ENCODE peak calls at places on chromosomes 13 and 19, in five cellular contexts. C is H1, K is HepG2, A is body of pancreas, L is left ventricle myocardium inferior. E is an unnamed sample.

GRCh38 chr13:102729560-102730275 is 34.9 kb upstream of the METTL21C start:
- DNase-seq in C (no peak), K (no peak), A (no peak), L (no peak), E (no peak)

GRCh38 chr19:12838893-12839656 is 760 bp downstream of the MAST1 start:
- DNase-seq in C (no peak), K (no peak), A (no peak), L (no peak), E (no peak)

GRCh38 chr19:7595466-7596133 is at the start of gene CAMSAP3:
- DNase-seq in C (peak; percentile 31), K (peak; percentile 64), A (peak; percentile 61), L (no peak), E (no peak)

GRCh38 chr13:49821216-49821820 is 28.8 kb upstream of the KPNA3 start:
- DNase-seq in C (no peak), K (no peak), A (no peak), L (no peak), E (no peak)

GRCh38 chr19:46232938-46233621 is 3.5 kb downstream of the IGFL1 start:
- DNase-seq in C (no peak), K (no peak), A (no peak), L (no peak), E (no peak)

GRCh38 chr19:36987091-36987490 is 71.0 kb downstream of the ZNF568 start:
- DNase-seq in C (no peak), K (no peak), A (no peak), L (no peak), E (no peak)

GRCh38 chr13:98385591-98385990 is 191.3 kb downstream of the STK24 start:
- DNase-seq in C (no peak), K (no peak), A (no peak), L (no peak), E (no peak)

GRCh38 chr19:768424-768823 is 17.5 kb downstream of the MISP start:
- DNase-seq in C (no peak), K (no peak), A (no peak), L (no peak), E (no peak)

GRCh38 chr19:49441210-49441959 is at the start of gene SLC17A7:
- DNase-seq in C (no peak), K (no peak), A (peak; percentile 32), L (peak; percentile 63), E (peak; percentile 61)

GRCh38 chr19:1826557-1827521 is 14.8 kb upstream of the ATP8B3 start:
- DNase-seq in C (no peak), K (no peak), A (no peak), L (no peak), E (no peak)

GRCh38 chr13:109883181-109884180 is 97.1 kb upstream of the IRS2 start:
- DNase-seq in C (no peak), K (no peak), A (no peak), L (no peak), E (peak; percentile 21)

GRCh38 chr13:109881961-109882558 is 95.7 kb upstream of the IRS2 start:
- DNase-seq in C (no peak), K (no peak), A (no peak), L (no peak), E (no peak)

GRCh38 chr13:109881347-109881725 is 95.0 kb upstream of the IRS2 start:
- DNase-seq in C (no peak), K (no peak), A (no peak), L (no peak), E (no peak)

GRCh38 chr13:109879338-109879737 is 93.0 kb upstream of the IRS2 start:
- DNase-seq in C (no peak), K (no peak), A (no peak), L (peak; percentile 28), E (no peak)

DNA sequence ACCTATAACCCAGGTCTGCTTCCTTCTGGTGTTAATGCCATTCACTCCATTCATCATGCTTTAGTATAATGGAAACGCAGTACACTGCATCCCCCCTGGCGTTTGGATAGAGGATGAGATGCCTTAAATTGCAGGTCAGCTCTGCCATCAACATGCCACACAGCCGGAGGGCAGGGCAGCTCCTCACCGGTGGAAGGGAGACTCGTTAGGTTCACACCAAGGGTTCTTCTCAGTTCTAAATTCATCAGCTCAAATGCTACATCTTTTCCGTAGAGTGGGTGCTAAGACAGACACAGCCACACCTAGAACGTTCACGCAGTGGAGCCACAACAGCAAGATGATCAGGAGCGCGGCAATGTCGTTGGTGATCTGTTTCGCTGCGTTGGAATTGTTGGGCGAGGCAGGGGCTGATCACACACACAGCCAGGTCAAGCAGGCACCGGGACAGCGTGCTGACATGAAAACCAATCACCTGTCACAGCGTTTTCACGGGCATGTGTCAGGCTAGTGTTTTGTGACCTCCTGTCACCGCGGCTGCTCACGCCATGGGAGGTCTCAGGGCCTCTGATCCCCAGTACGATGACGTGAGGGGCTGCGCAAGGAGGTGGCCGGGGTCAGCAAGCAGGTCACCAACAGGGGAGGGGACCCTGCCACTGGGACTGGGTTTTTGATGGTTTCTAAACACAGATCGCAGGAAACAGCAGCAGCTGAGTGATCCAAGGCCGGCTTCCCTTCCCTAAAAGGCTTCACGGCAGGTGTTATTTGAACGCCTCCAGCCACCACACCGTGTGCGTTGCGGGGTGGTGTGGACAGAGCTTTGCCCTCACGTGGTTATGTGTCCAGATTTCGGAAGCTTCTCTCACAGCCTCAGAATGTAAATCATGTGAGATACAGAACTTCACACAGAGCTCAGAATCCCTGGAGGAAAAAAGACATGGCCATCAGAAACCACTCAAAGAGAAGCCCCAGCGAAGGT is 94.3 kb upstream of the IRS2 start:
- DNase-seq in C (no peak), K (no peak), A (no peak), L (no peak), E (no peak)
- H3K4me1 ChIP-seq in C (no peaks in the 10 kb centered on the region), K (no peaks in the 10 kb centered on the region), A (no peaks in the 10 kb centered on the region), L (peaks cover 16% of the 10 kb centered on the region), E (no peaks in the 10 kb centered on the region)

DNA sequence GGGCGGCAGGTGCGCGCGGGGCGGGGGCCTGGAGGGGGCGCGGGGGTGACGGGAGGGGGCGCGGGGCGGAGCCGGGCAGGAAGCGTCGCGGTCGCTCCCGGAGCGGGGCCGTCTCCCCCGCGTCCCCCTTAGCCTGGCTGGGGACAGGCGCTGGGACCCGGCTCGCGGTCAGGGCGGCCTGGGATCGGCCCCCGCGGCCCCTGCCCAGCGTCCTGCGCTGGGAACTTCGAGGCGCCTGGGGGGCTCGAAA is 74.7 kb upstream of the MCF2L start:
- DNase-seq in C (no peak), K (no peak), A (no peak), L (no peak), E (no peak)
- TF ChIP-seq CTCF in C (no peak), K (no peak), A (no peak), L (no peak), E (no peak)

GRCh38 chr13:82245860-82246259 is 1636.4 kb downstream of the SLITRK1 start:
- DNase-seq in C (no peak), K (no peak), A (no peak), L (no peak), E (no peak)
- H3K36me3 ChIP-seq in C (no peaks in the 10 kb centered on the region), K (no peaks in the 10 kb centered on the region), A (no peaks in the 10 kb centered on the region), L (no peaks in the 10 kb centered on the region), E (no peaks in the 10 kb centered on the region)

GRCh38 chr19:47518139-47518538 is 3.3 kb upstream of the NAPA start:
- DNase-seq in C (no peak), K (no peak), A (no peak), L (no peak), E (no peak)

GRCh38 chr19:47514151-47514868 is 553 bp downstream of the NAPA start:
- DNase-seq in C (no peak), K (no peak), A (no peak), L (no peak), E (no peak)

GRCh38 chr19:47512183-47512947 is 2.5 kb downstream of the NAPA start:
- DNase-seq in C (no peak), K (peak; percentile 52), A (peak; percentile 92), L (no peak), E (no peak)

GRCh38 chr19:47512948-47513319 is 1.9 kb downstream of the NAPA start:
- DNase-seq in C (no peak), K (no peak), A (no peak), L (no peak), E (no peak)

GRCh38 chr19:47514869-47515588 is at the start of gene NAPA:
- DNase-seq in C (peak; percentile 100), K (peak; percentile 99), A (peak; percentile 100), L (peak; percentile 100), E (peak; percentile 100)
- H3K4me1 ChIP-seq in C (peaks cover 3% of the 10 kb centered on the region), K (peaks cover 40% of the 10 kb centered on the region), A (peaks cover 42% of the 10 kb centered on the region), L (peaks cover 55% of the 10 kb centered on the region), E (peaks cover 49% of the 10 kb centered on the region)

DNA sequence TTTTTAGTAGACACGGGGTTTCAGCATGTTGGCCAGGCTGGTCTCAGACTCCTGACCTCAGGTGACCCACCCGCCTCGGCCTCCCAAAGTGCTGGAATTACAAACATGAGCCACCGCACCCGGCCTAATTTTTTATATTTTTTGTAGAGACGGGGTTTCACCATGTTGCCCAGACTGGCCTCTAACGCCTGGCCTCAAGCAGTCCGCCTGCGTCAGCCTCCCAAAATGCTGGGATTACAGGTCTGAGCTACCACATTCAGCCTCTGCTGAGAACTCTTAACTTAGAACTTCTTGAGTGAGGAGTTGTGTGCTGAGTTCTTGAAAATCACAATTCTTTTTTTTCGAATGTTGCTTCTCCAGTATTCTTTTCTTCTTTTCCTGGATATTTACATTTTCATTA is 112.2 kb downstream of the PAN3 start:
- DNase-seq in C (no peak), K (no peak), A (no peak), L (no peak), E (no peak)
- TF ChIP-seq CTCF in C (no peak), K (no peak), A (no peak), L (no peak), E (no peak)